ENCODE peak calls at places on chromosomes 13 and 19, in ten cellular contexts. P is GOT3; O is stimulated activated CD4-positive, alpha-beta T cell treated with anti-CD3 and anti-CD28 coated beads, Interleukin-2, amount 100 ng/mL, for 48 hours; L is hepatocyte; U is germinal center; D is fibroblast of lung; E is tibial nerve; Y is BE2C; X is activated T-helper 1 cell treated with anti-CD3 and anti-CD28 coated beads, Interleukin-12 subunit alpha, Interleukin-12 subunit beta, Interleukin-2, Interleukin-4 antibody, amounts not matched to agents 30 ng/mL and 10 ng/mL and 1 ng/mL, durations not matched to agents 14 hours and 24 hours and 36 hours; H is NAMALWA. A is an unnamed sample.

GRCh38 chr13:97742084-97742483 is 211.4 kb upstream of the IPO5 start:
- DNase-seq in U (no peak), E (no peak), O (no peak), P (no peak), H (no peak), X (no peak), L (no peak), D (no peak), Y (no peak), A (no peak)

GRCh38 chr19:4277051-4277700 is 1.9 kb upstream of the SHD start:
- DNase-seq in Y (peak; percentile 94), U (no peak), E (no peak), O (no peak), H (no peak), L (no peak), P (no peak), X (no peak), D (no peak), A (no peak)

GRCh38 chr19:4763021-4763420 is 28.5 kb upstream of the FEM1A start:
- DNase-seq in O (no peak), Y (no peak), U (no peak), H (no peak), D (no peak), P (no peak), L (no peak), E (no peak), X (no peak), A (no peak)

GRCh38 chr13:101946411-101946810 is 455.4 kb downstream of the FGF14 start:
- DNase-seq in X (no peak), O (no peak), D (no peak), P (no peak), U (no peak), H (no peak), E (no peak), L (no peak), Y (no peak), A (no peak)

GRCh38 chr19:4115050-4115817 is 8.7 kb downstream of the MAP2K2 start:
- DNase-seq in L (no peak), Y (no peak), O (peak; percentile 41), X (peak; percentile 60), P (no peak), H (peak; percentile 42), U (peak; percentile 71), E (no peak), D (no peak), A (no peak)

GRCh38 chr19:17394891-17395415 is 957 bp upstream of the CCDC194 start:
- DNase-seq in P (no peak), E (peak; percentile 40), U (peak; percentile 69), X (peak; percentile 47), O (peak; percentile 66), H (no peak), Y (peak; percentile 71), D (peak; percentile 27), L (no peak), A (peak; percentile 53)

GRCh38 chr19:1225451-1226226 is 12.2 kb downstream of the CBARP start:
- DNase-seq in E (no peak), L (no peak), H (no peak), U (no peak), D (no peak), P (no peak), X (no peak), Y (no peak), O (no peak), A (no peak)

GRCh38 chr13:65746522-65746921 is 1483.6 kb downstream of the PCDH9 start:
- DNase-seq in P (no peak), H (no peak), O (no peak), X (no peak), L (no peak), E (no peak), U (no peak), Y (no peak), D (peak; percentile 79), A (peak; percentile 50)

GRCh38 chr13:64793131-64793530 is 2437.0 kb downstream of the PCDH9 start:
- DNase-seq in D (no peak), U (no peak), O (no peak), Y (no peak), H (no peak), E (no peak), X (no peak), L (no peak), P (no peak), A (no peak)

GRCh38 chr13:99863789-99864626 is 107.6 kb downstream of the ZIC5 start:
- DNase-seq in X (no peak), D (no peak), O (no peak), H (no peak), L (no peak), Y (no peak), U (no peak), P (no peak), E (no peak), A (no peak)

GRCh38 chr19:19561946-19562664 is 24.0 kb downstream of the CILP2 start:
- DNase-seq in L (no peak), O (no peak), X (no peak), E (no peak), P (no peak), H (no peak), U (no peak), D (no peak), Y (no peak), A (no peak)

GRCh38 chr13:113938716-113939115 is 35.2 kb downstream of the C13orf46 start:
- DNase-seq in P (no peak), E (no peak), Y (no peak), O (no peak), L (no peak), H (no peak), U (no peak), D (peak; percentile 55), X (no peak), A (no peak)

GRCh38 chr19:938233-938923 is 12.5 kb downstream of the ARID3A start:
- DNase-seq in P (no peak), Y (no peak), L (no peak), X (no peak), O (no peak), U (no peak), D (no peak), H (no peak), E (no peak), A (no peak)

GRCh38 chr19:8158411-8159074 is 9.2 kb upstream of the FBN3 start:
- DNase-seq in E (no peak), X (peak; percentile 43), D (peak; percentile 88), O (peak; percentile 26), L (peak; percentile 91), U (peak; percentile 79), H (peak; percentile 89), P (no peak), Y (peak; percentile 55), A (peak; percentile 79)

GRCh38 chr19:16204005-16204294 is 6.2 kb downstream of the AP1M1 start:
- DNase-seq in X (no peak), E (no peak), Y (no peak), P (no peak), H (no peak), D (no peak), L (no peak), U (no peak), O (no peak), A (no peak)

GRCh38 chr19:47369923-47370625 is 21.0 kb downstream of the DHX34 start:
- DNase-seq in P (no peak), E (no peak), Y (no peak), X (no peak), H (no peak), U (no peak), D (peak; percentile 73), O (no peak), L (peak; percentile 35), A (peak; percentile 74)

GRCh38 chr19:23409392-23410048 is 14.2 kb upstream of the ZNF91 start:
- DNase-seq in H (peak; percentile 80), L (no peak), U (peak; percentile 26), E (no peak), Y (no peak), P (no peak), X (no peak), D (no peak), O (no peak), A (no peak)

GRCh38 chr13:85255978-85256377 is 543.2 kb downstream of the SLITRK6 start:
- DNase-seq in E (no peak), P (no peak), L (no peak), X (no peak), D (no peak), O (no peak), U (no peak), H (no peak), Y (no peak), A (no peak)

GRCh38 chr19:47518139-47518538 is 3.3 kb upstream of the NAPA start:
- DNase-seq in D (no peak), U (peak; percentile 61), E (no peak), L (no peak), Y (no peak), P (no peak), H (peak; percentile 79), X (peak; percentile 35), O (peak; percentile 29), A (no peak)

GRCh38 chr13:51714663-51715168 is 89.2 kb downstream of the DHRS12 start:
- DNase-seq in H (no peak), Y (no peak), U (no peak), X (no peak), E (no peak), D (peak; percentile 62), O (no peak), P (no peak), L (no peak), A (peak; percentile 89)

GRCh38 chr13:86447479-86447878 is 648.3 kb upstream of the SLITRK6 start:
- DNase-seq in H (no peak), L (no peak), X (no peak), U (no peak), P (no peak), E (no peak), O (no peak), D (no peak), Y (no peak), A (no peak)

GRCh38 chr19:13633109-13633508 is 126.8 kb upstream of the CACNA1A start:
- DNase-seq in U (no peak), H (no peak), O (no peak), X (no peak), E (no peak), Y (no peak), P (no peak), L (peak; percentile 66), D (peak; percentile 95), A (peak; percentile 79)

GRCh38 chr19:14835011-14835410 is at the start of the genes OR7A5 and OR7C1:
- DNase-seq in U (no peak), E (no peak), X (no peak), P (no peak), L (no peak), D (peak; percentile 2), Y (no peak), O (no peak), H (no peak), A (no peak)

GRCh38 chr13:50319603-50320296 is 304.5 kb downstream of the KCNRG start:
- DNase-seq in X (no peak), H (no peak), L (peak; percentile 30), E (no peak), D (peak; percentile 36), P (no peak), O (no peak), U (no peak), Y (no peak), A (peak; percentile 29)

GRCh38 chr19:1438035-1438932 is at the start of gene RPS15:
- DNase-seq in H (peak; percentile 96), E (peak; percentile 87), O (peak; percentile 98), P (peak; percentile 83), D (peak; percentile 96), X (peak; percentile 95), L (peak; percentile 98), Y (peak; percentile 95), U (peak; percentile 94), A (peak; percentile 94)

GRCh38 chr13:43965446-43965845 is 85.7 kb downstream of the LACC1 start:
- DNase-seq in L (no peak), U (no peak), X (no peak), O (no peak), P (no peak), D (no peak), E (no peak), H (no peak), Y (no peak), A (no peak)

GRCh38 chr19:35116085-35116801 is 620 bp downstream of the FXYD3 start:
- DNase-seq in Y (no peak), U (no peak), E (no peak), H (no peak), P (no peak), O (no peak), L (peak; percentile 70), D (no peak), X (no peak), A (no peak)

GRCh38 chr13:59444210-59444857 is 719.4 kb downstream of the DIAPH3 start:
- DNase-seq in U (no peak), O (no peak), H (no peak), D (no peak), X (no peak), P (no peak), E (no peak), Y (no peak), L (no peak), A (no peak)

A was measured in IMR-90.